ENCODE peak calls at places on chromosomes 12 and 14, in ten cellular contexts. S is A549, O is ovary, X is heart left ventricle, F is body of pancreas, G is adrenal gland, Y is suprapubic skin, C is Peyer's patch, L is GM12878, W is IMR-90. D is an unnamed sample. For H3K4me1, the result is how much of the 10 kb centered on the place peaks cover.

GRCh38 chr12:4220489-4220888 is 53.1 kb upstream of the CCND2 start:
- DNase-seq in S (no peak), O (no peak), X (no peak), F (no peak), G (no peak), Y (no peak), C (no peak), L (no peak), W (no peak), D (no peak)

GRCh38 chr12:93913845-93914244 is 234.5 kb upstream of the PLXNC1 start:
- DNase-seq in S (no peak), O (no peak), X (no peak), F (no peak), G (no peak), Y (no peak), C (no peak), L (no peak), W (peak), D (no peak)

GRCh38 chr12:53506881-53507719 is at the start of gene NPFF:
- DNase-seq in S (no peak), O (no peak), X (no peak), F (no peak), G (no peak), Y (peak), C (no peak), L (no peak), W (no peak), D (no peak)

GRCh38 chr12:57110189-57111045 is 745 bp downstream of the STAT6 start:
- DNase-seq in S (peak), O (peak), X (peak), F (peak), G (peak), Y (peak), C (peak), L (no peak), W (peak), D (peak)

GRCh38 chr12:94644141-94644575 is 6.2 kb downstream of the TMCC3 start:
- DNase-seq in S (no peak), O (no peak), X (peak), F (no peak), G (no peak), Y (no peak), C (peak), L (peak), W (peak), D (no peak)

GRCh38 chr12:6662602-6662905 is 365 bp downstream of the ING4 start:
- DNase-seq in S (peak), O (no peak), X (no peak), F (no peak), G (no peak), Y (no peak), C (no peak), L (no peak), W (no peak), D (no peak)

GRCh38 chr14:67820428-67820881 is 876 bp downstream of the RAD51B start:
- DNase-seq in S (peak), O (no peak), X (no peak), F (no peak), G (no peak), Y (no peak), C (peak), L (no peak), W (peak), D (no peak)

GRCh38 chr14:90554341-90554740 is 157.5 kb downstream of the CALM1 start:
- DNase-seq in S (no peak), O (no peak), X (peak), F (no peak), G (no peak), Y (no peak), C (no peak), L (no peak), W (no peak), D (peak)

GRCh38 chr12:2248087-2248900 is 195.5 kb downstream of the CACNA1C start:
- DNase-seq in S (no peak), O (no peak), X (no peak), F (no peak), G (no peak), Y (no peak), C (no peak), L (no peak), W (peak), D (no peak)

GRCh38 chr12:88693837-88694445 is 113.7 kb upstream of the KITLG start:
- DNase-seq in S (no peak), O (no peak), X (no peak), F (no peak), G (no peak), Y (no peak), C (no peak), L (no peak), W (peak), D (no peak)

DNA sequence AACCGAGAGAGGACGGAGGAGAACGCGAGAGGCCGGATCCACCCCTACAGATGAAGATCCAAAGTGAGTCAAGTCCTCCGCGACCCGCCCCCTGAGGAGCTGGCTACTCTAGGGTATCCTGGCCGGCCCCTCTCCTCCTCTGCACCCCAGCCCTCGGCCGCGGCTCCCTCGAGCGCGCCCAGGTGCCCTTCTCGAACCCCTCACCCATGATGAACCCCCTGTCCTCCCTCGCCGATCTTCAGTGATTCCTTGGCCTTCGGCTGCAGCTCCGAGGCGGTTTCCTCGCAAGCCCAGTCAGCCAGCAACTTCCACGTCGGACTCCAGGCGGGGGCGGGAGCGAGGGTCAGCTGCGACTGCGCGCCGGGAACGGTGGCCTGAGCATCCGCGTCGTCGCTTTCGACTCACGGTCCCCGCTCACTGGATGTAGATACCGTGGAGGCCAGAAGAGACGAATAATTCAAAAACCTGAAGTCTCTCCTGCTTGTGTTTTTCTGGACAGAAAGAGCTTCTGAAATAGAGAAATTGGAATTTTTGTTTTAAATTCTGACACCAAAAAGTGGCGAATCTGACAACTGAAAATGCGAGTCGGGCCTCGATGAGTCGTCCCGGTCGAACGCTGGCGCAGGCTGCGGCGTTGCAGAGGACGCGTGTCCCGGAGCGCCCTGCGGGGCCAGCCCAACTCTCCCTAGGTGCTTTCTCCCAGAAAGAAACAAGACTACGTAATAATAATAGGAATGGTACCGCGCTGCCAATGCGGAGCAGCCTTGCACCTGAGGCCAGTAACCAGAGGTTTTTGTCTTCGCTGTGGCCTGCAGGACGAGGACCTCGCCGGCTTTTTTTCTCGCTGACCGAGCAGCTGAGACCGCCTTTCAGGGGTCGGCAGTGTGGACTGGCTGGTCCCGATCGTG is at the start of gene ARL1:
- DNase-seq in S (peak), O (peak), X (peak), F (peak), G (peak), Y (peak), C (peak), L (peak), W (peak), D (peak)
- TF ChIP-seq POLR2A in S (peak), O (peak), X (no peak), F (peak), G (peak), Y (peak), C (peak), L (peak), W (peak), D (peak)

GRCh38 chr12:47754881-47755280 is 3.8 kb downstream of the RAPGEF3 start:
- DNase-seq in S (no peak), O (no peak), X (peak), F (peak), G (no peak), Y (no peak), C (peak), L (peak), W (no peak), D (peak)
- H3K4me1 ChIP-seq in S (under half), O (under half), X (half or more), F (half or more), G (under half), Y (half or more), C (under half), L (under half), W (under half), D (under half)

DNA sequence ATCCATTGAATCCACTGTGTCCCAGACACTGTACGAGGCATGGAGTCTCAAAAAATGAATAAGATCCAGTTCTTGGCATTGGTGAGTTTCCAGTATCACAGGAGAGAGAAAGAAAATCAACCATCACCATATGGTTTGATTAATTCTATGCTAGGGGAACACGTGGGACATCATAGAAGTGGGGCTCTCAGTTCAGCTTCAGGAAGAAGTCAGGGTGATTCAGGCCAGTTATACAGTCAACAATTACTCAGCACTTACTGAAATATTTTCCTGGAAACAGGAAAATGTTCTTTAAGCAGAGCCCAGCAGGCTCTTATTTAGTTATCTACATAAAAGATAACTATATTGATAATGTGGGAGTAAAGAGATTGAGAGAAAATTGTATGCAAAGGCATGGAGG is 407.2 kb downstream of the NOVA1 start:
- DNase-seq in S (no peak), O (no peak), X (no peak), F (no peak), G (no peak), Y (no peak), C (no peak), L (no peak), W (no peak), D (no peak)
- H3K27ac ChIP-seq in S (no peak), O (no peak), X (no peak), F (no peak), G (no peak), Y (no peak), C (no peak), L (no peak), W (no peak), D (no peak)

GRCh38 chr14:53153702-53154112 is 584 bp upstream of the DDHD1 start:
- DNase-seq in S (no peak), O (no peak), X (no peak), F (no peak), G (no peak), Y (no peak), C (no peak), L (no peak), W (no peak), D (no peak)

GRCh38 chr14:53151867-53152626 is 1.1 kb downstream of the DDHD1 start:
- DNase-seq in S (peak), O (peak), X (peak), F (peak), G (peak), Y (peak), C (peak), L (no peak), W (peak), D (peak)

GRCh38 chr14:53152627-53152908 is 555 bp downstream of the DDHD1 start:
- DNase-seq in S (no peak), O (no peak), X (no peak), F (no peak), G (no peak), Y (no peak), C (no peak), L (no peak), W (no peak), D (no peak)

GRCh38 chr14:53151523-53151866 is 1.6 kb downstream of the DDHD1 start:
- DNase-seq in S (no peak), O (no peak), X (no peak), F (no peak), G (no peak), Y (no peak), C (no peak), L (no peak), W (no peak), D (no peak)

GRCh38 chr14:53152909-53153701 is at the start of gene DDHD1:
- DNase-seq in S (peak), O (peak), X (peak), F (peak), G (peak), Y (peak), C (peak), L (peak), W (peak), D (peak)
- TF ChIP-seq POLR2A in S (peak), O (peak), X (no peak), F (peak), G (no peak), Y (peak), C (peak), L (peak), W (peak), D (peak)

DNA sequence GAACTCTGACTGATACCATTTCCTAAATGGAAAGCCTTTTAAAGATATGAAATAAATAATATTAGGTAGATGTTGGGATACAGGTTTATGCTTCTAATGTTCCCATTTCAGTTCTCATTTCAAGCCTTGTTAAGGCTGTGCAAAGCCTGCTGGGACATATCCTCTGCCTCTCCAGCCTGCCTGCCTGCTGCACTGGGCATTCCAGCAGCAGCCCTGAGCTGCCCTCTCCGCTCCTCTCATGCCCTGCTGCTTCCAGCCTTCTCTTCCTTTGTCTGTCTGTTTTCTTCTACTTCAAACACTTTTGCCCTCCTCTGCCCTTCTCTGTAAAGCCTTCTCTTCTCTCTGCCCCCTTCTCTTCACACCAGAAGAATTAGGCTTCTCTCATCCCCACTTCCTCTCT is 292.1 kb downstream of the TMEM117 start:
- DNase-seq in S (no peak), O (no peak), X (no peak), F (no peak), G (no peak), Y (no peak), C (no peak), L (no peak), W (no peak), D (no peak)
- H3K4me1 ChIP-seq in S (under half), O (under half), X (under half), F (under half), G (under half), Y (under half), C (under half), L (under half), W (under half), D (under half)

DNA sequence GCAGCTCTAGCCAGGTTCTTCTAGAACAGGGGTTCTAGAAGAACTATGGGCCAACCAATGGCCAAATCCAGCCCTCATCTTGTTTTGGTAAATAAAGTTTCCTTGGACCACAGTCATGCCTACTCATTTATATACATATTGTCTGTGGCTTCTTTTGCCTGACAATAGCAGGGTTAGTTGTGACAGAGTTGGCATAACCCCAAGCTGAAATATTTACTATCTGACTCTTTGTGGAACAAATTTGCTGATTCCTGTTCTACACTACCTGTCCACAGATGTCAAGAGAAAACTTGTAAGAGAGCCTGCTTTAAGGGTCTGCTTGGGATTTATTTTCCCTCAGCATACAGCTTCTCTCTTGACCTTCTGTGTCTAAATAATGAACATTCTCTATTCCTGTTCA is 289.0 kb downstream of the KSR2 start:
- DNase-seq in S (no peak), O (no peak), X (no peak), F (no peak), G (no peak), Y (no peak), C (no peak), L (no peak), W (no peak), D (no peak)
- H3K27ac ChIP-seq in S (peak), O (no peak), X (no peak), F (no peak), G (no peak), Y (no peak), C (no peak), L (no peak), W (no peak), D (no peak)

GRCh38 chr12:118016424-118017264 is at the start of gene RFC5:
- DNase-seq in S (peak), O (peak), X (peak), F (peak), G (peak), Y (peak), C (peak), L (peak), W (peak), D (peak)
- TF ChIP-seq POLR2A in S (peak), O (no peak), X (no peak), F (no peak), G (no peak), Y (no peak), C (no peak), L (peak), W (no peak), D (peak)

DNA sequence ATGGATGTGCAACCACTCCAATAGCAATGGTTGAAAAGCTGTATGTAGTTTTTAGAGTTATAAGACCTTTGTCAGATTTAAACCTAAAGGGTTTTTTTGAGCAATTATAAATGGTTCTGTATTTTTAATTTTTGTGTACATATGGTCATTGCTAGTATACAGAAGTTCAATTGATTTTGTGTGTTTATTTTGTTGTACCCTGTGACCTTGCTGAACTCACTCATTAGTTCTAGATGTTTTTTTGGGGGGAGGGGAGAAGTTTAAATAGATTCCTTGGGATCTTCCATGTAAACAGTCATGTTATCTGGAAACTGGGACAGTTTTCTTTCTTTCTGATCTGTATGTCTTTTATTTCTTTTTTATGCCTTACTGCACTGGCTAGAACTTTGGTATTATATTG is 87.8 kb downstream of the MED13L start:
- DNase-seq in S (no peak), O (no peak), X (no peak), F (no peak), G (no peak), Y (no peak), C (no peak), L (no peak), W (no peak), D (no peak)
- H3K4me1 ChIP-seq in S (half or more), O (under half), X (under half), F (under half), G (under half), Y (under half), C (under half), L (under half), W (under half), D (under half)

GRCh38 chr12:108717243-108717642 is 14.1 kb downstream of the CORO1C start:
- DNase-seq in S (no peak), O (no peak), X (no peak), F (no peak), G (no peak), Y (no peak), C (no peak), L (no peak), W (no peak), D (no peak)
- H3K27ac ChIP-seq in S (no peak), O (no peak), X (peak), F (no peak), G (no peak), Y (no peak), C (no peak), L (no peak), W (no peak), D (peak)

GRCh38 chr14:23284654-23285529 is 1.0 kb downstream of the HOMEZ start:
- DNase-seq in S (no peak), O (peak), X (no peak), F (no peak), G (no peak), Y (no peak), C (no peak), L (no peak), W (peak), D (peak)

GRCh38 chr14:23281247-23281646 is 4.7 kb downstream of the HOMEZ start:
- DNase-seq in S (no peak), O (no peak), X (no peak), F (no peak), G (no peak), Y (no peak), C (no peak), L (no peak), W (no peak), D (no peak)

GRCh38 chr14:23285530-23286019 is 357 bp downstream of the HOMEZ start:
- DNase-seq in S (peak), O (no peak), X (no peak), F (no peak), G (no peak), Y (no peak), C (no peak), L (no peak), W (no peak), D (no peak)

GRCh38 chr14:23286904-23287479 is 1.1 kb upstream of the HOMEZ start:
- DNase-seq in S (no peak), O (no peak), X (no peak), F (no peak), G (no peak), Y (no peak), C (no peak), L (no peak), W (no peak), D (no peak)

DNA sequence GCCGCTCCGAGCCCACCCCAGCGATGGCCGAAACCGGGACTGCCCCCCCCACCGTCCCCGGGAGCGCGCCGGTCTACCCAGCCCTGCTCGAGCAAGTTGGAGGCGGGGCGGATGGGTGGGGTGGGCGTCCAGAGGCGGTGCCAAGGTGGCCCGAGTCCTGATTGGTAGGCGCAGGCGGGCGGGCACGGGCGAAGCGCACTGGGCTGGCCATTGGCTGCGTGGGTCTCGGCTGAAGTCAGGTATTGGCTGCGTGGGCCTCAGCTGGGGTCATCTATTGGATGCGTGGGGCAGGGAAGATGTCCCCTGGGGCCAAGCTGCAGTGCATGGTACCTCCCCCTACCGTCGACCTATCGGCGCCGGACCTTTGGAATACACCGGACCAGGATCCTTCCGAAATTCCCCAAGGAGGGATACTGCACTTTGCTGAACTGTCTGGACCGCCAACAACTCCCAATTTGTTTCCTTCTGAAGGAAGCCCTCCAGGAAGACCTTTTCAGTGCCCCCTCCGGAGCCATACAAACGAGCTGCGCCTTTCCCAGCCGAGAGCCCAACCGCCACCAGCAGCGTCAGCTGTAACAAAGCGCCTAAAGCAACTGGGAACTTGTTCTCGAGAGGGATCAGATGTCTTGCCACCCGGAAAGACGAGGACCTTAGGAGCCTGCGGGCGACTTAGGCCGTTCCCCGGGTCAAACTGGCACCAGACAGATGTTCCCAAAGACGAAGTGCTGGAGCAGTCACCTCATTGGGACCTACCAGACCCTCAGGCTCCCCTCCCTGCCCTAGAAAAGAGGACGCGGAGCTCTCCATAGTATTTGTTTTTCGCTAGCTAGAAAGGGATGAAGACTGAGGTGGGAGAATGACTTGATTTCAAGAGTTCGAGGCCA is at the start of gene HOMEZ:
- DNase-seq in S (peak), O (peak), X (peak), F (peak), G (peak), Y (peak), C (peak), L (peak), W (peak), D (peak)
- TF ChIP-seq POLR2A in S (peak), O (peak), X (no peak), F (peak), G (peak), Y (peak), C (peak), L (peak), W (peak), D (peak)

D was measured in prostate gland.